ENCODE peak calls at places on chromosomes 1 and 21, in four cellular contexts. B, G, F and N are unnamed samples.

GRCh38 chr1:46420533-46420915 is 26.4 kb downstream of the FAAH start:
- DNase-seq in B (no peak), G (no peak), F (no peak), N (no peak)

GRCh38 chr1:231604276-231604621 is 22.3 kb upstream of the DISC1 start:
- DNase-seq in B (no peak), G (no peak), F (no peak), N (no peak)

GRCh38 chr1:160681891-160682140 is 29.8 kb downstream of the CD48 start:
- DNase-seq in B (no peak), G (no peak), F (no peak), N (no peak)

GRCh38 chr1:39657923-39658485 is 13.9 kb downstream of the NT5C1A start:
- DNase-seq in B (peak; percentile 66), G (peak; percentile 65), F (peak; percentile 83), N (peak; percentile 56)

GRCh38 chr1:67590329-67590728 is 94.7 kb upstream of the GADD45A start:
- DNase-seq in B (peak; percentile 59), G (peak; percentile 31), F (no peak), N (no peak)

GRCh38 chr1:20102875-20103274 is 16.5 kb downstream of the PLA2G2D start:
- DNase-seq in B (no peak), G (peak; percentile 82), F (no peak), N (no peak)

GRCh38 chr1:99173900-99174299 is 90.4 kb upstream of the PLPPR4 start:
- DNase-seq in B (no peak), G (no peak), F (no peak), N (no peak)

GRCh38 chr1:233664254-233664653 is 50.3 kb downstream of the KCNK1 start:
- DNase-seq in B (no peak), G (no peak), F (no peak), N (peak; percentile 40)

GRCh38 chr1:53180226-53180625 is 16.4 kb upstream of the CPT2 start:
- DNase-seq in B (no peak), G (peak; percentile 86), F (no peak), N (no peak)

GRCh38 chr1:22118291-22118992 is 24.5 kb downstream of the WNT4 start:
- DNase-seq in B (no peak), G (no peak), F (no peak), N (no peak)

DNA sequence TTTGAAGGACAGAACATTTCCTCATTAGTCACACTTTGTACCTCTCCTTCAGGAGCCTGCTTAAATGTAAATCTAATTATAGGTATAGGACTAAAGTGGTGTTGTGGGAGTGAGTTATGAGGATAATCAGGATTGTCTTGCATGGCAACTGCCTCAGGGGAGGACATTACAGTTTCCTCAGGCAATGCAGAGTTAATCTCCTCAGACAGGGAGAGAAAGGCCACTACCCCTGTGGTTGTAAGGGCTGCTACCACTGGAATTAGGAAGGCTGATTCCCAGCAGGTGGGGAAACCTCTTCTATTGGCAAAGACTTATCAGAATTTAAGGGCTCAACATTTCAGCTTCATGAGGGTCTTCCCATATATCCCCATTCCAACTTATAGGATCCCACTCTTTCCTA is 286.8 kb upstream of the PBX1 start:
- DNase-seq in B (no peak), G (no peak), F (no peak), N (no peak)
- H3K9me3 ChIP-seq in B (no peaks in the 10 kb centered on the region), G (no peaks in the 10 kb centered on the region), F (no peaks in the 10 kb centered on the region), N (no peaks in the 10 kb centered on the region)

GRCh38 chr1:202703191-202703590 is 7.1 kb downstream of the SYT2 start:
- DNase-seq in B (no peak), G (no peak), F (no peak), N (no peak)
- H3K27me3 ChIP-seq in B (no peaks in the 10 kb centered on the region), G (peaks cover 39% of the 10 kb centered on the region), F (peaks cover 11% of the 10 kb centered on the region), N (peaks cover 45% of the 10 kb centered on the region)

GRCh38 chr1:234719454-234720258 is 109.7 kb upstream of the IRF2BP2 start:
- DNase-seq in B (no peak), G (no peak), F (peak; percentile 35), N (no peak)
- H3K4me3 ChIP-seq in B (no peak overlapping the region), G (no peak overlapping the region), F (no peak overlapping the region), N (no peak overlapping the region)

GRCh38 chr21:27525780-27526179 is 558.9 kb upstream of the ADAMTS5 start:
- DNase-seq in B (no peak), G (no peak), F (no peak), N (no peak)
- H3K9me3 ChIP-seq in B (no peaks in the 10 kb centered on the region), G (no peaks in the 10 kb centered on the region), F (no peaks in the 10 kb centered on the region), N (peaks cover 17% of the 10 kb centered on the region)

GRCh38 chr1:175127565-175127964 is 59.9 kb downstream of the TNN start:
- DNase-seq in B (no peak), G (no peak), F (no peak), N (no peak)
- H3K27me3 ChIP-seq in B (no peaks in the 10 kb centered on the region), G (no peaks in the 10 kb centered on the region), F (no peaks in the 10 kb centered on the region), N (no peaks in the 10 kb centered on the region)

GRCh38 chr1:210594605-210595004 is 265.9 kb downstream of the HHAT start:
- DNase-seq in B (no peak), G (no peak), F (no peak), N (no peak)

GRCh38 chr1:210600421-210601195 is 271.9 kb downstream of the HHAT start:
- DNase-seq in B (no peak), G (no peak), F (no peak), N (no peak)

GRCh38 chr1:210596641-210597040 is 267.9 kb downstream of the HHAT start:
- DNase-seq in B (no peak), G (no peak), F (no peak), N (no peak)

GRCh38 chr1:210598135-210598652 is 269.5 kb downstream of the HHAT start:
- DNase-seq in B (no peak), G (peak; percentile 95), F (peak; percentile 26), N (peak; percentile 88)

GRCh38 chr1:210597555-210598134 is 268.9 kb downstream of the HHAT start:
- DNase-seq in B (no peak), G (peak; percentile 90), F (no peak), N (peak; percentile 80)
- H3K4me3 ChIP-seq in B (no peak overlapping the region), G (no peak overlapping the region), F (no peak overlapping the region), N (no peak overlapping the region)

GRCh38 chr21:44436111-44436611 is 19.1 kb upstream of the LRRC3 start:
- DNase-seq in B (peak; percentile 6), G (no peak), F (peak; percentile 1), N (no peak)
- H3K9me3 ChIP-seq in B (no peaks in the 10 kb centered on the region), G (no peaks in the 10 kb centered on the region), F (no peaks in the 10 kb centered on the region), N (no peaks in the 10 kb centered on the region)

GRCh38 chr21:42538479-42539275 is 25.0 kb downstream of the SLC37A1 start:
- DNase-seq in B (no peak), G (no peak), F (no peak), N (no peak)
- H3K27me3 ChIP-seq in B (no peaks in the 10 kb centered on the region), G (no peaks in the 10 kb centered on the region), F (no peaks in the 10 kb centered on the region), N (no peaks in the 10 kb centered on the region)

DNA sequence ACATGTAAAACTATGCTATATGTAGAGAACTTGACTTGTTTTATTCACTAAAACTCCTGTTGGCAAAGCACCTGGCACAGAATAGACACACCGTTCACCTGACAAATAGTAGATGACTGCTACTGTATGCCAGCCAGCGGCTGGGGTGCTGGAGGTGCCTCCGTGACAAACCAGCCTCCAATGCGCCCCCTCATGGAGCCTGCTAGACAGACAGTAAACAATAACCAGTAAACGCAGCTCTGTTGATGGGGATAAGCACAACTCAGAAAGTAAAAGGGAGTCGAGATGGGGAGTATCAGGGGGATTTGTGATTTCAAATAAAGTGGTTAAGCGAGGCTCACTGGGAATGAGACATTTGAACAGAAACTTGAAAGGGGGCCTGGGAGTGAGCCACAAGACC is 107.2 kb downstream of the PRDM2 start:
- DNase-seq in B (no peak), G (peak; percentile 27), F (peak; percentile 68), N (peak; percentile 17)
- H3K4me3 ChIP-seq in B (no peak overlapping the region), G (no peak overlapping the region), F (no peak overlapping the region), N (no peak overlapping the region)

DNA sequence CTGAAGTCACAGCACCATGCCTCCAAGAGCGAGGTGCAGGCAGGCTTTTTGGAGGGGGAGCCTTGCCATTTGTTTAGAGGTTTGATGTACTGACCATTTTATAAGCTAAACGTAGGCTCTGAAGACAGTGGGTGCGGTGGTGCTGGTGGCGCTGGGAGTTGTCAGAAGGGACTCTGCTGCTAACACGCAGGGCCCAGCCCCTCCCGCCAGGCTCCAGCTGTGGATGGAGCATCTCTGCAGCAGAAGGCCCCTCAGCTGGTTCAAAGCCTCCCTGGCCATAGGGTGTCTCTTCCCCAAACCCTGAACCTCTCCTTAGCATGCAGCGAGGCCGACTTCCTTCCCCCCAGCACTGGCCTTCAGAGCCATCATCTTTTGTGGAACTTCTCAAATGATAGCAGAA is 105.3 kb downstream of the AJAP1 start:
- DNase-seq in B (no peak), G (no peak), F (no peak), N (no peak)
- H3K9me3 ChIP-seq in B (no peaks in the 10 kb centered on the region), G (no peaks in the 10 kb centered on the region), F (no peaks in the 10 kb centered on the region), N (no peaks in the 10 kb centered on the region)